ENCODE peak calls at places on chromosomes 12 and 14, in eight cellular contexts. X is OCI-LY7, D is astrocyte of the spinal cord, W is astrocyte, C is fibroblast of the aortic adventitia, F is dorsolateral prefrontal cortex, Q is fibroblast of mammary gland, R is uterus. O is an unnamed sample.

GRCh38 chr12:5923043-5923605 is 21.9 kb downstream of the ANO2 start:
- DNase-seq in X (no peak), D (no peak), W (no peak), C (no peak), F (no peak), Q (no peak), R (no peak), O (no peak)

GRCh38 chr12:97594236-97594635 is 131.6 kb downstream of the RMST start:
- DNase-seq in X (no peak), D (no peak), W (no peak), C (no peak), F (no peak), Q (no peak), R (no peak), O (no peak)

GRCh38 chr14:73245401-73246325 is 8.4 kb downstream of the PAPLN start:
- DNase-seq in X (peak), D (peak), W (no peak), C (peak), F (no peak), Q (peak), R (no peak), O (peak)

GRCh38 chr14:42174357-42174756 is 567.7 kb downstream of the LRFN5 start:
- DNase-seq in X (no peak), D (no peak), W (no peak), C (no peak), F (no peak), Q (no peak), R (no peak), O (no peak)

GRCh38 chr12:6790496-6791150 is 1.3 kb downstream of the CD4 start:
- DNase-seq in X (no peak), D (no peak), W (no peak), C (no peak), F (no peak), Q (no peak), R (no peak), O (no peak)

GRCh38 chr12:58907326-58907855 is 12.9 kb downstream of the LRIG3 start:
- DNase-seq in X (no peak), D (peak), W (peak), C (peak), F (no peak), Q (no peak), R (no peak), O (no peak)

GRCh38 chr14:89486961-89487360 is 69.9 kb upstream of the FOXN3 start:
- DNase-seq in X (no peak), D (no peak), W (no peak), C (no peak), F (no peak), Q (no peak), R (no peak), O (no peak)

GRCh38 chr12:93707836-93708235 is 30.7 kb downstream of the CRADD start:
- DNase-seq in X (no peak), D (peak), W (peak), C (no peak), F (no peak), Q (peak), R (no peak), O (peak)

GRCh38 chr12:77974643-77975042 is 143.9 kb downstream of the NAV3 start:
- DNase-seq in X (no peak), D (no peak), W (no peak), C (no peak), F (no peak), Q (no peak), R (no peak), O (no peak)

GRCh38 chr12:118346895-118347294 is 25.8 kb downstream of the TAOK3 start:
- DNase-seq in X (no peak), D (no peak), W (no peak), C (no peak), F (no peak), Q (no peak), R (no peak), O (no peak)

GRCh38 chr12:79053394-79053793 is 188.8 kb downstream of the SYT1 start:
- DNase-seq in X (no peak), D (no peak), W (no peak), C (no peak), F (no peak), Q (no peak), R (no peak), O (no peak)

GRCh38 chr12:5258498-5258897 is 173.4 kb upstream of the NTF3 start:
- DNase-seq in X (no peak), D (peak), W (peak), C (peak), F (no peak), Q (peak), R (no peak), O (no peak)

GRCh38 chr12:31749024-31749704 is 20.3 kb upstream of the AMN1 start:
- DNase-seq in X (peak), D (peak), W (peak), C (peak), F (no peak), Q (peak), R (peak), O (peak)

GRCh38 chr12:113271853-113272561 is 50.7 kb downstream of the TPCN1 start:
- DNase-seq in X (no peak), D (peak), W (peak), C (peak), F (peak), Q (peak), R (peak), O (peak)

GRCh38 chr12:31651893-31652521 is 7.5 kb upstream of the ETFBKMT start:
- DNase-seq in X (no peak), D (no peak), W (no peak), C (peak), F (no peak), Q (peak), R (peak), O (no peak)

GRCh38 chr14:56874375-56874774 is 64.1 kb upstream of the OTX2 start:
- DNase-seq in X (peak), D (no peak), W (no peak), C (no peak), F (no peak), Q (peak), R (no peak), O (no peak)

GRCh38 chr14:98799891-98800290 is 472.1 kb downstream of the BCL11B start:
- DNase-seq in X (no peak), D (no peak), W (no peak), C (no peak), F (no peak), Q (no peak), R (no peak), O (no peak)

GRCh38 chr12:76777765-76778216 is 13.9 kb downstream of the ZDHHC17 start:
- DNase-seq in X (peak), D (no peak), W (no peak), C (no peak), F (no peak), Q (no peak), R (no peak), O (no peak)

GRCh38 chr12:99960312-99960711 is 24.4 kb downstream of the ANKS1B start:
- DNase-seq in X (no peak), D (no peak), W (no peak), C (peak), F (no peak), Q (peak), R (no peak), O (peak)

GRCh38 chr12:95529693-95530225 is 21.5 kb downstream of the USP44 start:
- DNase-seq in X (no peak), D (no peak), W (no peak), C (peak), F (no peak), Q (peak), R (no peak), O (no peak)

GRCh38 chr12:22121224-22121623 is 75.2 kb downstream of the CMAS start:
- DNase-seq in X (peak), D (no peak), W (no peak), C (no peak), F (no peak), Q (no peak), R (no peak), O (no peak)
- TF ChIP-seq CTCF in X (peak), D (peak), W (no peak), C (no peak), F (no peak), Q (peak), R (no peak), O (peak)

GRCh38 chr14:59869381-59870255 is 958 bp downstream of the RTN1 start:
- DNase-seq in X (no peak), D (no peak), W (no peak), C (no peak), F (peak), Q (no peak), R (no peak), O (no peak)
- H3K4me3 ChIP-seq in X (no peak), D (peak), W (peak), C (peak), F (peak), Q (no peak), R (peak), O (peak)

DNA sequence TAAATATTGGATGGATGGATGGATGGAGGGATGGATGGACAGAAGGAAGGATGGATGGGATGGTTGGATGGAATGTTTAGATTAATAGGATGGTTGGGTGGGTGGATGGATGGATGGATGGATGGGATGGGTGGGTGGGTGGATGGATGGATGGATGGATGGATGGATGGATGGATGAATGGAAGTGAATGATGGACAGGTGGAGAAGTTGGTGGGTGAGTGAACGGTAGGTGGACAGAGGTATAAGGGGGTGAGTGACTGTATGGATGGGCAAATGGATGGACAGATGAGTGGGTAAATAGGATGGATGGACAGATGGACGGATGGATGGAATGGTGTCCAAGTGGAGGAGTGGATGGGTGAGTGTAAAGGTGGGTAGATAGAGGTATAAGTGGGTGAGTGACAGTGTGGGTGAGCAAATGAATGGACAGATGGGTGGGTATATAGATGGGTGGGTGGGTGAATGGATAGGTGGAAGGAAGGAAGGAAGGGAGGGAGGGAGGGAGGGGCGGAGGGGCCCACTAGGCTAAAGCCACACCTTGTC is 41.9 kb downstream of the HRK start:
- DNase-seq in X (no peak), D (no peak), W (no peak), C (no peak), F (no peak), Q (no peak), R (no peak), O (no peak)
- TF ChIP-seq CTCF in X (no peak), D (no peak), W (no peak), C (no peak), F (no peak), Q (no peak), R (no peak), O (no peak)

DNA sequence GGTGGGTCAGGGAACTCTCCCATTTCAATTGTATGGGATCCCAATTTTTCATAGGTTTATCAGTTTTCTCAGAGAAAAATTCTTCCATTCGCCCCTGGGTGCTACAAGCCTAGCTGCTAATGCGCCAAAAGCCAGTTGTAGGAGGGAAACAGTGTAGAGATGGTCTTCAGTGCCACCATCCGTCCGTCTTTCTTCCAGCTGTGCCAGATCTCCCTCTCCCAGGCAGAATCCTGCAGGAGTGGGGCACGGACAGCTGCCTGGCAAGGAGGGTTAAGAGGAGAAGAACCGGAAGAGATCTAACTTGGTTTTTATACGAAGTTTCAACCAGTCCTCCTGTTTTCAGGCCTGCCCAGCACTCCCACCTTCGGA is 38.9 kb upstream of the FUT8 start:
- DNase-seq in X (no peak), D (no peak), W (no peak), C (peak), F (peak), Q (no peak), R (no peak), O (no peak)
- H3K4me3 ChIP-seq in X (no peak), D (no peak), W (no peak), C (no peak), F (peak), Q (no peak), R (no peak), O (no peak)

GRCh38 chr12:122449317-122449716 is 26.8 kb upstream of the CLIP1 start:
- DNase-seq in X (no peak), D (peak), W (peak), C (peak), F (no peak), Q (peak), R (no peak), O (peak)
- TF ChIP-seq CTCF in X (no peak), D (no peak), W (no peak), C (no peak), F (no peak), Q (no peak), R (no peak), O (no peak)

GRCh38 chr12:128853321-128854197 is at the start of gene GLT1D1:
- DNase-seq in X (no peak), D (no peak), W (no peak), C (no peak), F (no peak), Q (no peak), R (no peak), O (no peak)
- H3K4me3 ChIP-seq in X (no peak), D (no peak), W (no peak), C (no peak), F (peak), Q (no peak), R (peak), O (no peak)

GRCh38 chr14:92458136-92458958 is 55.2 kb upstream of the RIN3 start:
- DNase-seq in X (no peak), D (no peak), W (no peak), C (no peak), F (no peak), Q (no peak), R (no peak), O (no peak)

GRCh38 chr14:92460916-92461579 is 52.5 kb upstream of the RIN3 start:
- DNase-seq in X (no peak), D (peak), W (peak), C (peak), F (no peak), Q (peak), R (no peak), O (peak)

GRCh38 chr14:92460541-92460915 is 53.1 kb upstream of the RIN3 start:
- DNase-seq in X (no peak), D (no peak), W (no peak), C (no peak), F (no peak), Q (no peak), R (no peak), O (no peak)

GRCh38 chr14:92458959-92459478 is 54.6 kb upstream of the RIN3 start:
- DNase-seq in X (no peak), D (no peak), W (no peak), C (no peak), F (no peak), Q (no peak), R (no peak), O (no peak)

DNA sequence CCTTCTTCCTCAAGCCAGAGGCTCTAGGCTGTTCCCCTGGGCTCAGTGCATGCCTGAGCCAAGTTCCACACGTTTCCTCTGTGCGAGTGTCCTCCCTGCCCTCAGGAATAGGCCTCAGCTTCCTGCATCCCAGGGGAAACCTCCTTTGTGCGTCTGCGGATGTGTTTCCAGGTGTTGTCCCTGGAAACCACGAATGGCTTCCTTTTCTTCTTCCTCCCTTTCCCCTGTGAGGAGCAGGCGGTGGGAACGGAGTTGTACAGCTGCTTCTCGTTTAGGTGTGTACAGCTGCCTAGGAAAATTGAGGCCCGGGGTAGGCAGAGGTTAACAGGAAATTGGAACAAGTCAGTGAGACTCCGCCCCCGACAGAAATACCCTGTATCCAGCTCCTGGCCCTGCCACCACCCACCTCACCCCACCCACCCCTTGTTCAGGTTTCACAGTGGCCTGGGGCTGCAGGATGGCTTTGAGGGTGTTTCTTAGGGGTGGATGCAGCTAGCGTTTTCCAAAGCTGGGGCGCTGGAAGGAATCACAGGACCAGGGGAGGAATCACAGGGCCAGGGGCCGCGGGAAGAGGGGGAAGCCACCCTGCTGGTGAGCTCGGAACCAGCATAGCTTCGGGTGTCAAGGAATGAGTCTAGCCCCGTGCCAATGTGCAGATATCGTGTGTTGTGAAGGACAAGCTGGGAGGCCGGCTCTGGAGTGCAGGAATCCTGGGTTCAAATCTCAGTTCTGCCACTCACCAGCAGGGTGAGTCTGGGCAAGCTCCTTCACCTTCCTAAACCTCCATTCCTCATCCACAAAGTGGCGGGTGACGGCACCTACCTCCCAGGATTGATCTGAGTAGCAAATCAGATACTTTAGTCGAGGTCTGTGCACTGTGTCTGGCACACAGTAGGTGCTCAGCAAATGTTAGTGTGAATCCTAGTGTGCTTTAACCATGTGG is 53.8 kb upstream of the RIN3 start:
- DNase-seq in X (no peak), D (no peak), W (no peak), C (no peak), F (no peak), Q (peak), R (peak), O (no peak)
- TF ChIP-seq CTCF in X (no peak), D (peak), W (no peak), C (peak), F (no peak), Q (peak), R (no peak), O (peak)

GRCh38 chr12:132471858-132472255 is 18.1 kb upstream of the FBRSL1 start:
- DNase-seq in X (no peak), D (no peak), W (no peak), C (no peak), F (no peak), Q (no peak), R (no peak), O (no peak)

GRCh38 chr12:132471011-132471857 is 18.7 kb upstream of the FBRSL1 start:
- DNase-seq in X (no peak), D (no peak), W (no peak), C (no peak), F (no peak), Q (no peak), R (no peak), O (no peak)

GRCh38 chr12:132466241-132467188 is 23.4 kb upstream of the FBRSL1 start:
- DNase-seq in X (no peak), D (no peak), W (no peak), C (peak), F (no peak), Q (no peak), R (no peak), O (peak)

GRCh38 chr12:132470417-132470816 is 19.5 kb upstream of the FBRSL1 start:
- DNase-seq in X (no peak), D (no peak), W (no peak), C (no peak), F (no peak), Q (no peak), R (no peak), O (no peak)

DNA sequence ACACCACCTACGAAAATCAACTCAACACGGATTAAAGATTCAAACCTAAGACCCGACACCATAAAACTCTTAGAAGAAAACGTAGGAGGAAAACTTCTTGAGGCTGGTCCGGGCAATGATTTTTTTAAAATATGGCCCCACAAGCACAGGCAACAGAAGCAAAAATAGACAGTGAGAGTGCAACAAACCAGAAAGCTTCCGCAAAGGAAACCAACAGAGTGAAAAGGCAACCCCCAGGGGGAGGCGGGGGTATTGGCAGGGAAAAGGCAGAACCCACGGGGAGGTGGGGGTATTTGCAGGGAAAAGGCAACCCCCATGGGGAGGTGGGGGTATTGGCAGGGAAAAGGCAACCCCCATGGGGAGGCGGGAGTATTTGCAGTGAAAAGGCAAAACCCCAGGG is 20.5 kb upstream of the FBRSL1 start:
- DNase-seq in X (no peak), D (no peak), W (no peak), C (no peak), F (no peak), Q (no peak), R (no peak), O (no peak)
- H3K4me3 ChIP-seq in X (no peak), D (no peak), W (no peak), C (no peak), F (no peak), Q (no peak), R (no peak), O (no peak)

DNA sequence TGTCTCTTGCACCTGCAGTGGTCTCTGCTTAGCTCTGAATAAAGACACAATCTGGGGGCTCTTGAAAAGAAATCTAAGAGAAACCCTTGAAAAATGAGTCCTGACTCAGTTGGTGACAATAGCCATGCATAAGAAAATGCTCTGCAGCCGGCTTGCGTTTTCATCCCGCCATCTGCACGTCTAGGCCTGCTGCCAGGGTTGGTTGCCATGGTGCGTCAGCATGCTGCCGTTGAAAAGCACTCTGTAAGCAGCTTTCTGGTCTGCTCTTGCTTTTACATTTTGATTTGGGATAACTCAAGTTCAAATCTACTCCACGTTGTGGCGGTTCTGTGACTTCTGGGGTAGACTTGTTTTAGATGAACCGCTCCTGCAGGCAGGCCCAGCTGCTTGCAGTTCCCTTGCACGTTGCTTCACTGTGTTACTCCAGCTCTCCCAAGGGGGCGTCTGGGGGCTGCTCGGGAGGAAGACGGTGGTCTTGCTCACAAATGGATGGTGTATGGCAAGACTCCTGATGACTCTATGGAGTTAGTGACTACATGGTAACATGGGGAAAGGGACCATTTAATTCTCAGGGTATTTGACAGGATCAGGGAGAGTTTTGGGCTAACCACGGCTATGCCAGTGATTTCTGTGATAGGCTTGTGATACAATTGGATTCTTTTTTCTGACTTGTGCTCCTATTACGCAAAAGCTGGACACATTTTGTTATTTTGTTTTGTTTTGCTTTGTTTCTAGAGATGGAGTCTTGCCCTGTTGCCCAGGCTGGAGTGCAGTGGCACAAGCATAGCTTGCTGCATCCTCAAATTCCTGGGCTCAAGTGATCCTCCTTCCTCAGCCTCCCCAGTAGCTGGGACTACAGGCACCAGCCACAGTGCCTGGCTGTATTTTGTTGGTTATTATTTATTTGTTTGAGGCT is 15.8 kb downstream of the WNT5B start:
- DNase-seq in X (no peak), D (peak), W (peak), C (peak), F (peak), Q (peak), R (peak), O (peak)
- TF ChIP-seq CTCF in X (no peak), D (no peak), W (no peak), C (no peak), F (no peak), Q (no peak), R (no peak), O (no peak)